ENCODE peak calls at places on chromosomes 16 and 17, in five cellular contexts. One of them, this sample, is unnamed.

GRCh38 chr17:43665038-43665386 is 3.3 kb upstream of the MEOX1 start:
- DNase-seq in neuronal stem cell: no peak
- DNase-seq in H9: no peak
- DNase-seq in H1: no peak
- DNase-seq in trophoblast cell: peak
- DNase-seq in this sample: no peak

GRCh38 chr16:80824623-80825364 is 20.4 kb upstream of the CDYL2 start:
- DNase-seq in neuronal stem cell: peak
- DNase-seq in H9: no peak
- DNase-seq in H1: no peak
- DNase-seq in trophoblast cell: peak
- DNase-seq in this sample: peak

GRCh38 chr16:3859875-3860274 is 20.6 kb downstream of the CREBBP start:
- DNase-seq in neuronal stem cell: no peak
- DNase-seq in H9: no peak
- DNase-seq in H1: no peak
- DNase-seq in trophoblast cell: no peak
- DNase-seq in this sample: no peak

GRCh38 chr17:45409659-45410076 is 23.0 kb downstream of the ARHGAP27 start:
- DNase-seq in neuronal stem cell: no peak
- DNase-seq in H9: no peak
- DNase-seq in H1: no peak
- DNase-seq in trophoblast cell: no peak
- DNase-seq in this sample: no peak

GRCh38 chr17:76527430-76528111 is 9.9 kb downstream of the CYGB start:
- DNase-seq in neuronal stem cell: no peak
- DNase-seq in H9: peak
- DNase-seq in H1: no peak
- DNase-seq in trophoblast cell: peak
- DNase-seq in this sample: peak

GRCh38 chr16:51149251-51149661 is 1.8 kb downstream of the SALL1 start:
- DNase-seq in neuronal stem cell: no peak
- DNase-seq in H9: no peak
- DNase-seq in H1: no peak
- DNase-seq in trophoblast cell: no peak
- DNase-seq in this sample: peak

GRCh38 chr17:50839591-50840310 is 4.4 kb downstream of the WFIKKN2 start:
- DNase-seq in neuronal stem cell: no peak
- DNase-seq in H9: peak
- DNase-seq in H1: no peak
- DNase-seq in trophoblast cell: no peak
- DNase-seq in this sample: no peak

GRCh38 chr16:23516366-23517137 is 6.3 kb upstream of the GGA2 start:
- DNase-seq in neuronal stem cell: no peak
- DNase-seq in H9: no peak
- DNase-seq in H1: no peak
- DNase-seq in trophoblast cell: no peak
- DNase-seq in this sample: no peak

GRCh38 chr17:3732171-3732570 is 8.5 kb downstream of the HASPIN start:
- DNase-seq in neuronal stem cell: no peak
- DNase-seq in H9: no peak
- DNase-seq in H1: no peak
- DNase-seq in trophoblast cell: no peak
- DNase-seq in this sample: peak

GRCh38 chr16:21169249-21169981 is 10.9 kb downstream of the LDAF1 start:
- DNase-seq in neuronal stem cell: no peak
- DNase-seq in H9: no peak
- DNase-seq in H1: no peak
- DNase-seq in trophoblast cell: peak
- DNase-seq in this sample: peak

GRCh38 chr16:68434654-68435210 is 13.6 kb downstream of the SMPD3 start:
- DNase-seq in neuronal stem cell: no peak
- DNase-seq in H9: no peak
- DNase-seq in H1: no peak
- DNase-seq in trophoblast cell: no peak
- DNase-seq in this sample: no peak

GRCh38 chr17:78665952-78666920 is 89.0 kb upstream of the DNAH17 start:
- DNase-seq in neuronal stem cell: no peak
- DNase-seq in H9: no peak
- DNase-seq in H1: no peak
- DNase-seq in trophoblast cell: peak
- DNase-seq in this sample: no peak

GRCh38 chr17:28972437-28972836 is 21.1 kb upstream of the PHF12 start:
- DNase-seq in neuronal stem cell: no peak
- DNase-seq in H9: no peak
- DNase-seq in H1: no peak
- DNase-seq in trophoblast cell: peak
- DNase-seq in this sample: no peak

GRCh38 chr17:45184144-45184543 is 22.5 kb downstream of the HEXIM2 start:
- DNase-seq in neuronal stem cell: no peak
- DNase-seq in H9: no peak
- DNase-seq in H1: no peak
- DNase-seq in trophoblast cell: peak
- DNase-seq in this sample: no peak

GRCh38 chr16:82460761-82461160 is 166.0 kb upstream of the CDH13 start:
- DNase-seq in neuronal stem cell: no peak
- DNase-seq in H9: no peak
- DNase-seq in H1: no peak
- DNase-seq in trophoblast cell: no peak
- DNase-seq in this sample: no peak

GRCh38 chr16:85138825-85139627 is 26.8 kb upstream of the CIBAR2 start:
- DNase-seq in neuronal stem cell: no peak
- DNase-seq in H9: no peak
- DNase-seq in H1: no peak
- DNase-seq in trophoblast cell: peak
- DNase-seq in this sample: no peak

GRCh38 chr16:85136213-85136704 is 24.0 kb upstream of the CIBAR2 start:
- DNase-seq in neuronal stem cell: no peak
- DNase-seq in H9: no peak
- DNase-seq in H1: no peak
- DNase-seq in trophoblast cell: no peak
- DNase-seq in this sample: peak

GRCh38 chr16:85138073-85138824 is 26.0 kb upstream of the CIBAR2 start:
- DNase-seq in neuronal stem cell: no peak
- DNase-seq in H9: no peak
- DNase-seq in H1: no peak
- DNase-seq in trophoblast cell: no peak
- DNase-seq in this sample: no peak

GRCh38 chr16:85136705-85137322 is 24.5 kb upstream of the CIBAR2 start:
- DNase-seq in neuronal stem cell: no peak
- DNase-seq in H9: no peak
- DNase-seq in H1: no peak
- DNase-seq in trophoblast cell: no peak
- DNase-seq in this sample: peak

DNA sequence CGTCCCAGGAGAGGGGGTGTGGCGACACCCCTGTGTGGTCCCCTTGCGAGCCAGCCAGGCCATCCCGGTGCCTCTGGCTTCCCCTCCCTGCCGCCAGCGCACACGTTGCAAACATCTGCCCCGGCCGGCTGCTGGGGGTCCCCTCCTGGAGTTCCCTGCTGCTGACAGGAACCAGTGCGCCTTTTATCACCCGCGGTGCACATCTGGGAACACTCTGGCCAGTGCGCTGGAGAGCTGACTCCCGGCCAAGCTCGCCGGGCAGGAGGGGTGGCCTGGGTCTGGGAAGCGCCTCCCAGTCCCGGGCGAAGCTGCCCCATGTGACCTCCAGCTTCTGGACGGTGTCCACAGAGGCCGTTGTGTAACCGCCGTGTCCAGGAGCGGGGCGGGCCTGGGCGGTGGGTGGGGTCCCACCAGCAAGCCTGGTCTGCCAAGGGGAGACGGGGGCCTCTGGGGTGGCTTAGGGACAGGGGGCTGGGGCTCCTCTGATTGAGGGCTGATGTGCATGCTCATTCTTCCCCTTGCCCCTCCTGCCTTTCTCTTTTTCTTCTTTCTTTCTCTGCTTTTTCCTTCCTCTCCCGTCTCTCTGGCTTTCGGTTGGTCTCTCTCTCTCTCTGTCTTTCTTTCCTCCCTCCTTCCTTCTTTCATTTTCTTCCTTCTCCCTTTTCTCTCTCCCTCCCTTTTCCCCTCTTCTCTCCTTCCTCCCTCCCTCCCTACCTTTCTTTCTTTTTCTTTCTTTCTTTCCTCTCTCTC is 25.2 kb upstream of the CIBAR2 start:
- DNase-seq in neuronal stem cell: no peak
- DNase-seq in H9: no peak
- DNase-seq in H1: no peak
- DNase-seq in trophoblast cell: peak
- DNase-seq in this sample: peak
- H3K14ac ChIP-seq in neuronal stem cell: no peak
- H3K14ac ChIP-seq in H9: no peak
- H3K14ac ChIP-seq in H1: no peak
- H3K14ac ChIP-seq in trophoblast cell: no peak
- H3K14ac ChIP-seq in this sample: no peak

GRCh38 chr16:49548571-49548970 is 175.0 kb downstream of the C16orf78 start:
- DNase-seq in neuronal stem cell: no peak
- DNase-seq in H9: no peak
- DNase-seq in H1: no peak
- DNase-seq in trophoblast cell: no peak
- DNase-seq in this sample: no peak
- H2BK12ac ChIP-seq in neuronal stem cell: no peak
- H2BK12ac ChIP-seq in H9: no peak
- H2BK12ac ChIP-seq in H1: no peak
- H2BK12ac ChIP-seq in trophoblast cell: no peak
- H2BK12ac ChIP-seq in this sample: no peak

DNA sequence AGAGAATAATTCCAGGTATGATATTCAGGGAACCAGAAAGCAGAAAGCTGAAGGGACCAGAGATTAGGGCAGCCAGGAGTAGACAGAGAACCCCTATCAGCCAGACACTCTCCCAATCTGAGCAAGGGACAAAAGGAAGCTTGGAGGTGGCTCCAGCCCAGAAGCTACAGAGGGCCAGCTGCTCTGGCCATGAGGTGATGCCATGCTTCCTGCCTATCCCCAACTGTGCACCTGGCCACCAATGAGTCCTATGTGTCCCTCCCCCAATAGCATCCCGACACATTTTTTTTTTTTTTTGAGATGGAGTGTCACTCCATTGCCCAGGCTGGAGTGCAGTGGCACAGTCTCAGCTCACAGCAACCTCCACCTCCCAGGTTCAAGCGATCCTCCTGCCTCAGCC is 30.0 kb downstream of the NSMCE1 start:
- DNase-seq in neuronal stem cell: no peak
- DNase-seq in H9: no peak
- DNase-seq in H1: no peak
- DNase-seq in trophoblast cell: no peak
- DNase-seq in this sample: no peak
- H3K14ac ChIP-seq in neuronal stem cell: no peak
- H3K14ac ChIP-seq in H9: no peak
- H3K14ac ChIP-seq in H1: no peak
- H3K14ac ChIP-seq in trophoblast cell: no peak
- H3K14ac ChIP-seq in this sample: no peak

GRCh38 chr17:80724723-80725388 is 180.2 kb downstream of the RPTOR start:
- DNase-seq in neuronal stem cell: no peak
- DNase-seq in H9: no peak
- DNase-seq in H1: no peak
- DNase-seq in trophoblast cell: no peak
- DNase-seq in this sample: peak

GRCh38 chr17:80729016-80729415 is 184.4 kb downstream of the RPTOR start:
- DNase-seq in neuronal stem cell: no peak
- DNase-seq in H9: no peak
- DNase-seq in H1: no peak
- DNase-seq in trophoblast cell: no peak
- DNase-seq in this sample: peak

GRCh38 chr17:80725532-80725931 is 180.9 kb downstream of the RPTOR start:
- DNase-seq in neuronal stem cell: no peak
- DNase-seq in H9: no peak
- DNase-seq in H1: no peak
- DNase-seq in trophoblast cell: no peak
- DNase-seq in this sample: peak

GRCh38 chr17:80726558-80727408 is 182.1 kb downstream of the RPTOR start:
- DNase-seq in neuronal stem cell: no peak
- DNase-seq in H9: no peak
- DNase-seq in H1: no peak
- DNase-seq in trophoblast cell: no peak
- DNase-seq in this sample: no peak

DNA sequence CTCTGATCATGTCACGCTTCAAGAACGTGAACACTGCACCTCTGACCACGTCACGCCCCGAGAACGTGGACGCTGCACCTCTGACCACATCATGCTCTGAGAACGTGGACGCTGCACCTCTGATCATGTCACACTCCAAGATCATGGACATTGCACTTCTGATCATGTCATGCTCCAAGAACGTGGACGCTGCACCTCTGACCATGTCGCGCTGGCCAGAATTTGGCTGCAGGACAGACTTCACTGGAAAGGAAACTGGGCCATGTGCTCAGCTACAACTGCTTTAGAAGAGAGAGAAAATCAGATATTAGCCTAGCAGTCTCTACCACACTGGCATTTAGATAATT is 182.7 kb downstream of the RPTOR start:
- DNase-seq in neuronal stem cell: no peak
- DNase-seq in H9: no peak
- DNase-seq in H1: no peak
- DNase-seq in trophoblast cell: no peak
- DNase-seq in this sample: no peak
- H2BK12ac ChIP-seq in neuronal stem cell: peak
- H2BK12ac ChIP-seq in H9: no peak
- H2BK12ac ChIP-seq in H1: no peak
- H2BK12ac ChIP-seq in trophoblast cell: no peak
- H2BK12ac ChIP-seq in this sample: no peak